ENCODE peak calls at places on chromosome 20, in ten cellular contexts. B is bronchial epithelial cell, Z is frontal cortex, K is HCEC 1CT, W is NCI-H1105, J is heart right ventricle, P is GM04504, M is uterus, H is mucosa of gallbladder, O is mammary epithelial cell. N is an unnamed sample.

GRCh38 chr20:4444404-4444803 is 277.3 kb upstream of the PRND start:
- DNase-seq in B (peak), Z (no peak), K (peak), W (no peak), J (no peak), P (peak), M (no peak), H (no peak), O (peak), N (no peak)

GRCh38 chr20:4951299-4951698 is 50.0 kb downstream of the SLC23A2 start:
- DNase-seq in B (peak), Z (peak), K (peak), W (no peak), J (peak), P (peak), M (peak), H (peak), O (peak), N (peak)

GRCh38 chr20:63178445-63178818 is 37.5 kb downstream of the YTHDF1 start:
- DNase-seq in B (no peak), Z (no peak), K (no peak), W (no peak), J (no peak), P (no peak), M (no peak), H (no peak), O (no peak), N (no peak)

GRCh38 chr20:32820698-32821378 is 1.1 kb downstream of the MAPRE1 start:
- DNase-seq in B (no peak), Z (no peak), K (no peak), W (no peak), J (no peak), P (no peak), M (no peak), H (no peak), O (no peak), N (no peak)

GRCh38 chr20:23668477-23668951 is 20.3 kb downstream of the CST4 start:
- DNase-seq in B (peak), Z (no peak), K (peak), W (peak), J (peak), P (peak), M (peak), H (peak), O (peak), N (peak)

GRCh38 chr20:38973546-38974120 is 11.5 kb downstream of the DHX35 start:
- DNase-seq in B (peak), Z (no peak), K (peak), W (peak), J (peak), P (no peak), M (peak), H (no peak), O (peak), N (peak)

GRCh38 chr20:43825635-43826034 is 89.0 kb upstream of the TOX2 start:
- DNase-seq in B (no peak), Z (no peak), K (no peak), W (no peak), J (no peak), P (no peak), M (no peak), H (no peak), O (no peak), N (no peak)

GRCh38 chr20:57223648-57224489 is 42.6 kb downstream of the BMP7 start:
- DNase-seq in B (no peak), Z (no peak), K (no peak), W (no peak), J (no peak), P (peak), M (no peak), H (no peak), O (peak), N (no peak)

GRCh38 chr20:33105336-33105924 is 26.0 kb downstream of the BPIFB4 start:
- DNase-seq in B (no peak), Z (no peak), K (no peak), W (no peak), J (no peak), P (no peak), M (no peak), H (no peak), O (no peak), N (no peak)

GRCh38 chr20:17618673-17619013 is 48.8 kb downstream of the DSTN start:
- DNase-seq in B (no peak), Z (no peak), K (no peak), W (no peak), J (no peak), P (no peak), M (no peak), H (no peak), O (no peak), N (no peak)

GRCh38 chr20:4661191-4661590 is 60.5 kb upstream of the PRND start:
- DNase-seq in B (no peak), Z (no peak), K (no peak), W (no peak), J (no peak), P (no peak), M (no peak), H (no peak), O (no peak), N (no peak)

GRCh38 chr20:48657426-48658197 is 170.2 kb downstream of the PREX1 start:
- DNase-seq in B (peak), Z (peak), K (peak), W (peak), J (peak), P (peak), M (peak), H (peak), O (peak), N (peak)

GRCh38 chr20:46200582-46201570 is 82.8 kb downstream of the CD40 start:
- DNase-seq in B (no peak), Z (peak), K (no peak), W (no peak), J (no peak), P (no peak), M (no peak), H (no peak), O (no peak), N (no peak)

GRCh38 chr20:44504402-44505309 is 17.2 kb downstream of the SERINC3 start:
- DNase-seq in B (no peak), Z (no peak), K (no peak), W (no peak), J (no peak), P (no peak), M (no peak), H (no peak), O (peak), N (peak)

GRCh38 chr20:39877792-39878191 is 811.2 kb downstream of the MAFB start:
- DNase-seq in B (no peak), Z (no peak), K (no peak), W (no peak), J (no peak), P (no peak), M (no peak), H (no peak), O (no peak), N (no peak)

GRCh38 chr20:40687384-40688128 is 1.5 kb downstream of the MAFB start:
- DNase-seq in B (peak), Z (no peak), K (no peak), W (no peak), J (peak), P (no peak), M (peak), H (peak), O (peak), N (peak)

GRCh38 chr20:53691060-53691810 is 97.6 kb upstream of the ZNF217 start:
- DNase-seq in B (peak), Z (no peak), K (no peak), W (no peak), J (no peak), P (no peak), M (no peak), H (no peak), O (peak), N (no peak)

GRCh38 chr20:57087102-57087501 is 179.3 kb downstream of the BMP7 start:
- DNase-seq in B (no peak), Z (no peak), K (no peak), W (no peak), J (no peak), P (no peak), M (no peak), H (no peak), O (no peak), N (no peak)

GRCh38 chr20:51660741-51661608 is 107.2 kb downstream of the ATP9A start:
- DNase-seq in B (peak), Z (no peak), K (peak), W (no peak), J (no peak), P (peak), M (no peak), H (no peak), O (peak), N (peak)

GRCh38 chr20:57043669-57044268 is 222.7 kb downstream of the BMP7 start:
- DNase-seq in B (no peak), Z (no peak), K (no peak), W (no peak), J (no peak), P (no peak), M (no peak), H (no peak), O (no peak), N (no peak)

GRCh38 chr20:57653546-57653900 is 33.3 kb upstream of the ZBP1 start:
- DNase-seq in B (no peak), Z (peak), K (no peak), W (no peak), J (peak), P (no peak), M (no peak), H (no peak), O (no peak), N (no peak)

GRCh38 chr20:49706548-49707517 is 6.8 kb downstream of the B4GALT5 start:
- DNase-seq in B (no peak), Z (no peak), K (no peak), W (no peak), J (no peak), P (no peak), M (no peak), H (no peak), O (no peak), N (no peak)

GRCh38 chr20:62652051-62652893 is 10.0 kb downstream of the SLCO4A1 start:
- DNase-seq in B (peak), Z (peak), K (peak), W (no peak), J (peak), P (peak), M (peak), H (peak), O (peak), N (peak)

GRCh38 chr20:56418385-56418861 is 6.4 kb downstream of the CASS4 start:
- DNase-seq in B (no peak), Z (no peak), K (no peak), W (no peak), J (no peak), P (no peak), M (no peak), H (no peak), O (no peak), N (peak)

GRCh38 chr20:25490656-25491445 is 83.4 kb downstream of the GINS1 start:
- DNase-seq in B (no peak), Z (no peak), K (no peak), W (no peak), J (no peak), P (no peak), M (no peak), H (no peak), O (no peak), N (no peak)

GRCh38 chr20:15875446-15875845 is 697.8 kb downstream of the KIF16B start:
- DNase-seq in B (no peak), Z (no peak), K (no peak), W (peak), J (no peak), P (no peak), M (no peak), H (no peak), O (no peak), N (no peak)